ENCODE peak calls at places on chromosomes 7 and 10, in eight cellular contexts. One of them, this sample, is unnamed.

GRCh38 chr10:25633542-25633941 is 300.5 kb upstream of the MYO3A start:
- DNase-seq in uterus: no peak
- DNase-seq in AG09309: no peak
- DNase-seq in A549: no peak
- DNase-seq in transverse colon: no peak
- DNase-seq in MCF 10A: no peak
- DNase-seq in fibroblast of lung: no peak
- DNase-seq in AG09319: no peak
- DNase-seq in this sample: no peak

GRCh38 chr7:84336303-84336702 is 141.7 kb upstream of the SEMA3A start:
- DNase-seq in uterus: no peak
- DNase-seq in AG09309: no peak
- DNase-seq in A549: no peak
- DNase-seq in transverse colon: no peak
- DNase-seq in MCF 10A: no peak
- DNase-seq in fibroblast of lung: peak; percentile 62
- DNase-seq in AG09319: no peak
- DNase-seq in this sample: no peak

GRCh38 chr10:102643346-102644065 is 773 bp upstream of the TRIM8 start:
- DNase-seq in uterus: peak; percentile 69
- DNase-seq in AG09309: peak; percentile 27
- DNase-seq in A549: peak; percentile 78
- DNase-seq in transverse colon: peak; percentile 67
- DNase-seq in MCF 10A: peak; percentile 69
- DNase-seq in fibroblast of lung: peak; percentile 76
- DNase-seq in AG09319: peak; percentile 44
- DNase-seq in this sample: peak; percentile 43

GRCh38 chr10:50527438-50528043 is 96.2 kb downstream of the SGMS1 start:
- DNase-seq in uterus: no peak
- DNase-seq in AG09309: no peak
- DNase-seq in A549: no peak
- DNase-seq in transverse colon: no peak
- DNase-seq in MCF 10A: no peak
- DNase-seq in fibroblast of lung: no peak
- DNase-seq in AG09319: no peak
- DNase-seq in this sample: no peak

GRCh38 chr7:157276731-157277562 is 59.9 kb upstream of the DNAJB6 start:
- DNase-seq in uterus: no peak
- DNase-seq in AG09309: no peak
- DNase-seq in A549: no peak
- DNase-seq in transverse colon: no peak
- DNase-seq in MCF 10A: peak; percentile 44
- DNase-seq in fibroblast of lung: no peak
- DNase-seq in AG09319: no peak
- DNase-seq in this sample: no peak

GRCh38 chr10:97522937-97523336 is 24.2 kb downstream of the UBTD1 start:
- DNase-seq in uterus: no peak
- DNase-seq in AG09309: no peak
- DNase-seq in A549: no peak
- DNase-seq in transverse colon: no peak
- DNase-seq in MCF 10A: no peak
- DNase-seq in fibroblast of lung: no peak
- DNase-seq in AG09319: no peak
- DNase-seq in this sample: no peak

GRCh38 chr10:93954299-93954698 is 39.4 kb upstream of the PLCE1 start:
- DNase-seq in uterus: no peak
- DNase-seq in AG09309: no peak
- DNase-seq in A549: no peak
- DNase-seq in transverse colon: no peak
- DNase-seq in MCF 10A: no peak
- DNase-seq in fibroblast of lung: no peak
- DNase-seq in AG09319: no peak
- DNase-seq in this sample: no peak

GRCh38 chr10:30000802-30001571 is 58.4 kb downstream of the JCAD start:
- DNase-seq in uterus: peak; percentile 65
- DNase-seq in AG09309: peak; percentile 83
- DNase-seq in A549: no peak
- DNase-seq in transverse colon: peak; percentile 26
- DNase-seq in MCF 10A: peak; percentile 84
- DNase-seq in fibroblast of lung: peak; percentile 92
- DNase-seq in AG09319: peak; percentile 64
- DNase-seq in this sample: peak; percentile 34

GRCh38 chr7:133513608-133514007 is 260.7 kb downstream of the EXOC4 start:
- DNase-seq in uterus: no peak
- DNase-seq in AG09309: peak; percentile 10
- DNase-seq in A549: peak; percentile 16
- DNase-seq in transverse colon: no peak
- DNase-seq in MCF 10A: peak; percentile 68
- DNase-seq in fibroblast of lung: peak; percentile 84
- DNase-seq in AG09319: peak; percentile 59
- DNase-seq in this sample: no peak

GRCh38 chr7:142886866-142887265 is 1.3 kb upstream of the TRPV6 start:
- DNase-seq in uterus: no peak
- DNase-seq in AG09309: no peak
- DNase-seq in A549: no peak
- DNase-seq in transverse colon: no peak
- DNase-seq in MCF 10A: peak; percentile 73
- DNase-seq in fibroblast of lung: no peak
- DNase-seq in AG09319: no peak
- DNase-seq in this sample: no peak

GRCh38 chr10:72133517-72133916 is 45.2 kb upstream of the SPOCK2 start:
- DNase-seq in uterus: no peak
- DNase-seq in AG09309: peak; percentile 29
- DNase-seq in A549: no peak
- DNase-seq in transverse colon: no peak
- DNase-seq in MCF 10A: peak; percentile 10
- DNase-seq in fibroblast of lung: peak; percentile 67
- DNase-seq in AG09319: no peak
- DNase-seq in this sample: no peak

GRCh38 chr10:31353574-31353973 is 34.6 kb downstream of the ZEB1 start:
- DNase-seq in uterus: no peak
- DNase-seq in AG09309: peak; percentile 16
- DNase-seq in A549: peak; percentile 53
- DNase-seq in transverse colon: no peak
- DNase-seq in MCF 10A: peak; percentile 67
- DNase-seq in fibroblast of lung: peak; percentile 49
- DNase-seq in AG09319: peak; percentile 7
- DNase-seq in this sample: peak; percentile 49

GRCh38 chr10:7117177-7117799 is 293.5 kb downstream of the SFMBT2 start:
- DNase-seq in uterus: no peak
- DNase-seq in AG09309: no peak
- DNase-seq in A549: no peak
- DNase-seq in transverse colon: no peak
- DNase-seq in MCF 10A: no peak
- DNase-seq in fibroblast of lung: no peak
- DNase-seq in AG09319: no peak
- DNase-seq in this sample: no peak

GRCh38 chr7:92608380-92609322 is 18.5 kb upstream of the FAM133B start:
- DNase-seq in uterus: peak; percentile 29
- DNase-seq in AG09309: no peak
- DNase-seq in A549: no peak
- DNase-seq in transverse colon: no peak
- DNase-seq in MCF 10A: no peak
- DNase-seq in fibroblast of lung: no peak
- DNase-seq in AG09319: no peak
- DNase-seq in this sample: no peak

GRCh38 chr7:121020243-121020642 is 31.7 kb downstream of the CPED1 start:
- DNase-seq in uterus: no peak
- DNase-seq in AG09309: no peak
- DNase-seq in A549: no peak
- DNase-seq in transverse colon: no peak
- DNase-seq in MCF 10A: peak; percentile 33
- DNase-seq in fibroblast of lung: peak; percentile 78
- DNase-seq in AG09319: no peak
- DNase-seq in this sample: no peak

GRCh38 chr7:158011941-158012340 is 575.7 kb downstream of the PTPRN2 start:
- DNase-seq in uterus: no peak
- DNase-seq in AG09309: no peak
- DNase-seq in A549: no peak
- DNase-seq in transverse colon: no peak
- DNase-seq in MCF 10A: no peak
- DNase-seq in fibroblast of lung: no peak
- DNase-seq in AG09319: no peak
- DNase-seq in this sample: no peak

GRCh38 chr10:112981553-112981952 is 31.5 kb downstream of the TCF7L2 start:
- DNase-seq in uterus: no peak
- DNase-seq in AG09309: peak; percentile 41
- DNase-seq in A549: no peak
- DNase-seq in transverse colon: no peak
- DNase-seq in MCF 10A: no peak
- DNase-seq in fibroblast of lung: no peak
- DNase-seq in AG09319: no peak
- DNase-seq in this sample: no peak

GRCh38 chr7:66296555-66296954 is 91.4 kb downstream of the TPST1 start:
- DNase-seq in uterus: no peak
- DNase-seq in AG09309: no peak
- DNase-seq in A549: no peak
- DNase-seq in transverse colon: no peak
- DNase-seq in MCF 10A: peak; percentile 9
- DNase-seq in fibroblast of lung: peak; percentile 86
- DNase-seq in AG09319: no peak
- DNase-seq in this sample: no peak

GRCh38 chr10:30842185-30842584 is 189.5 kb downstream of the ZNF438 start:
- DNase-seq in uterus: no peak
- DNase-seq in AG09309: no peak
- DNase-seq in A549: no peak
- DNase-seq in transverse colon: no peak
- DNase-seq in MCF 10A: no peak
- DNase-seq in fibroblast of lung: no peak
- DNase-seq in AG09319: no peak
- DNase-seq in this sample: no peak

GRCh38 chr7:34776748-34777358 is 118.8 kb downstream of the NPSR1 start:
- DNase-seq in uterus: no peak
- DNase-seq in AG09309: no peak
- DNase-seq in A549: no peak
- DNase-seq in transverse colon: no peak
- DNase-seq in MCF 10A: no peak
- DNase-seq in fibroblast of lung: no peak
- DNase-seq in AG09319: no peak
- DNase-seq in this sample: no peak

GRCh38 chr10:104736006-104736405 is 94.9 kb downstream of the SORCS3 start:
- DNase-seq in uterus: no peak
- DNase-seq in AG09309: no peak
- DNase-seq in A549: no peak
- DNase-seq in transverse colon: no peak
- DNase-seq in MCF 10A: no peak
- DNase-seq in fibroblast of lung: no peak
- DNase-seq in AG09319: no peak
- DNase-seq in this sample: no peak
- TF ChIP-seq CTCF in uterus: no peak
- TF ChIP-seq CTCF in AG09309: no peak
- TF ChIP-seq CTCF in A549: no peak
- TF ChIP-seq CTCF in transverse colon: no peak
- TF ChIP-seq CTCF in MCF 10A: no peak
- TF ChIP-seq CTCF in fibroblast of lung: no peak
- TF ChIP-seq CTCF in AG09319: no peak
- TF ChIP-seq CTCF in this sample: no peak

DNA sequence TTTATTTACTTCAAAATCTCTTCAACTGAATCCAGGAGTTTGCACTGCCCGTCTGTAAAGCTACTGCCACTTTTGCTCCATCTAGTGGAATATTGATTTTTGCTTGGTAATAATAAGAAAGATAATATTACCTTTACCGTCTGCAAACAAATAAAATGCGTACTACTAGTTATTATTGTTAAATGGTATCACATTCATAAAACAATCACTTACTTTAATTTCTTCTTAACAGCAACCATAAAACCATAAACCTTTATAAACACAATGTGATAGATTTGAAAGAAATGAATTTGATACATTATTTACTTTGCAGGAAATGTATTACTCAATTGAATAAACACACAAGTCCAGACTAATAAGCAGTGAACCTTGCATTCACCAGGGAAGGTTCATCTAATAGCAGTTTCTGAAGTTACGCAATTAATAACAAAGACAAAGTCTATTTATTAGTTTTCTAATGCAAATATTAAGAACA is 6.4 kb downstream of the AGMO start:
- DNase-seq in uterus: no peak
- DNase-seq in AG09309: no peak
- DNase-seq in A549: peak; percentile 52
- DNase-seq in transverse colon: no peak
- DNase-seq in MCF 10A: no peak
- DNase-seq in fibroblast of lung: peak; percentile 55
- DNase-seq in AG09319: no peak
- DNase-seq in this sample: no peak
- TF ChIP-seq CTCF in uterus: no peak
- TF ChIP-seq CTCF in AG09309: peak; percentile 49
- TF ChIP-seq CTCF in A549: peak; percentile 45
- TF ChIP-seq CTCF in transverse colon: no peak
- TF ChIP-seq CTCF in MCF 10A: no peak
- TF ChIP-seq CTCF in fibroblast of lung: no peak
- TF ChIP-seq CTCF in AG09319: peak; percentile 41
- TF ChIP-seq CTCF in this sample: no peak

GRCh38 chr7:105073143-105073542 is 59.1 kb downstream of the KMT2E start:
- DNase-seq in uterus: no peak
- DNase-seq in AG09309: no peak
- DNase-seq in A549: no peak
- DNase-seq in transverse colon: no peak
- DNase-seq in MCF 10A: no peak
- DNase-seq in fibroblast of lung: no peak
- DNase-seq in AG09319: no peak
- DNase-seq in this sample: no peak

GRCh38 chr7:105065104-105065503 is 51.1 kb downstream of the KMT2E start:
- DNase-seq in uterus: no peak
- DNase-seq in AG09309: no peak
- DNase-seq in A549: no peak
- DNase-seq in transverse colon: no peak
- DNase-seq in MCF 10A: no peak
- DNase-seq in fibroblast of lung: no peak
- DNase-seq in AG09319: no peak
- DNase-seq in this sample: no peak

GRCh38 chr7:105067691-105068090 is 53.7 kb downstream of the KMT2E start:
- DNase-seq in uterus: no peak
- DNase-seq in AG09309: no peak
- DNase-seq in A549: no peak
- DNase-seq in transverse colon: no peak
- DNase-seq in MCF 10A: no peak
- DNase-seq in fibroblast of lung: no peak
- DNase-seq in AG09319: no peak
- DNase-seq in this sample: no peak
- TF ChIP-seq CTCF in uterus: no peak
- TF ChIP-seq CTCF in AG09309: no peak
- TF ChIP-seq CTCF in A549: no peak
- TF ChIP-seq CTCF in transverse colon: no peak
- TF ChIP-seq CTCF in MCF 10A: no peak
- TF ChIP-seq CTCF in fibroblast of lung: no peak
- TF ChIP-seq CTCF in AG09319: no peak
- TF ChIP-seq CTCF in this sample: no peak

DNA sequence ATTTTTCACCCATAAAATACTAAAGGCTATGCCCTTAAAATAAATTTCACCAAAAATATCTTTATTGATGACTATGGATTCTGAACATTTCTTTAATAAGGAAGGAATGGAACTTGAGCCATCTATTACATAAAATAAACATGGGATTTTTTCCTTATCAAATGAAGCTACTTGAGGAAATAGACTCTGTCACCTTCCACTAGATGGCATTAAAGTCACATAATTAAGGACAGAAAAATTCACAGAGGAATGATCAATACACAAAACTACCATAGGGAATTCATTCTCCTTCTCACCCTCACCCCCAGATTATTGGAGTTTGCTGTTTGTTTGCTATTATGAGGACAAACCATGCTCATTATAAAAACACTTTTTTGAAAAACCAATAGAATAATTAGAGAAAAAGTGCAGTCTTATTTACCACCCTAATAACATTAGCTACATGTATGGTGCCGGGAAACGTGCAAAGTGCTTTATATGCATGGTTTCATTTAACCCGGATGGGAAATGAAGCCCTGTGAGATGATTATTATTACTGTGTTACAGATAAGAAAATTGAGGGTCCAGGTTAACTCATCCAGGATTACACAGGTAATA is 21.1 kb upstream of the FOXI2 start:
- DNase-seq in uterus: no peak
- DNase-seq in AG09309: no peak
- DNase-seq in A549: peak; percentile 28
- DNase-seq in transverse colon: no peak
- DNase-seq in MCF 10A: peak; percentile 37
- DNase-seq in fibroblast of lung: peak; percentile 15
- DNase-seq in AG09319: no peak
- DNase-seq in this sample: no peak
- TF ChIP-seq CTCF in uterus: peak; percentile 58
- TF ChIP-seq CTCF in AG09309: no peak
- TF ChIP-seq CTCF in A549: peak; percentile 62
- TF ChIP-seq CTCF in transverse colon: peak; percentile 16
- TF ChIP-seq CTCF in MCF 10A: peak; percentile 11
- TF ChIP-seq CTCF in fibroblast of lung: no peak
- TF ChIP-seq CTCF in AG09319: no peak
- TF ChIP-seq CTCF in this sample: no peak

This sample was measured in Calu3.